ENCODE peak calls at places on chromosome 21, in five cellular contexts. One of them, this sample, is unnamed.

GRCh38 chr21:26388731-26389231 is 184.3 kb downstream of the CYYR1 start:
- DNase-seq in HepG2: no peak
- DNase-seq in HEK293T: no peak
- DNase-seq in GM12878: no peak
- DNase-seq in H1: no peak
- DNase-seq in this sample: no peak

GRCh38 chr21:33383056-33383888 is 19.9 kb upstream of the IFNGR2 start:
- DNase-seq in HepG2: peak
- DNase-seq in HEK293T: no peak
- DNase-seq in GM12878: peak
- DNase-seq in H1: no peak
- DNase-seq in this sample: no peak

GRCh38 chr21:45575993-45576837 is 34.0 kb upstream of the SLC19A1 start:
- DNase-seq in HepG2: no peak
- DNase-seq in HEK293T: no peak
- DNase-seq in GM12878: no peak
- DNase-seq in H1: no peak
- DNase-seq in this sample: no peak

GRCh38 chr21:42672699-42673458 is 19.5 kb downstream of the PDE9A start:
- DNase-seq in HepG2: no peak
- DNase-seq in HEK293T: no peak
- DNase-seq in GM12878: no peak
- DNase-seq in H1: no peak
- DNase-seq in this sample: no peak

GRCh38 chr21:14916676-14917141 is 148.1 kb downstream of the NRIP1 start:
- DNase-seq in HepG2: no peak
- DNase-seq in HEK293T: no peak
- DNase-seq in GM12878: no peak
- DNase-seq in H1: no peak
- DNase-seq in this sample: no peak

GRCh38 chr21:32021319-32022027 is 148.7 kb downstream of the HUNK start:
- DNase-seq in HepG2: no peak
- DNase-seq in HEK293T: no peak
- DNase-seq in GM12878: no peak
- DNase-seq in H1: no peak
- DNase-seq in this sample: no peak

GRCh38 chr21:15164678-15165303 is 100.0 kb upstream of the NRIP1 start:
- DNase-seq in HepG2: peak
- DNase-seq in HEK293T: no peak
- DNase-seq in GM12878: no peak
- DNase-seq in H1: no peak
- DNase-seq in this sample: no peak

GRCh38 chr21:32921632-32922230 is 104.0 kb upstream of the OLIG2 start:
- DNase-seq in HepG2: no peak
- DNase-seq in HEK293T: peak
- DNase-seq in GM12878: no peak
- DNase-seq in H1: peak
- DNase-seq in this sample: peak

GRCh38 chr21:15706686-15707085 is 23.1 kb upstream of the USP25 start:
- DNase-seq in HepG2: no peak
- DNase-seq in HEK293T: no peak
- DNase-seq in GM12878: no peak
- DNase-seq in H1: no peak
- DNase-seq in this sample: no peak

GRCh38 chr21:41636636-41637625 is 129.0 kb upstream of the TMPRSS2 start:
- DNase-seq in HepG2: no peak
- DNase-seq in HEK293T: no peak
- DNase-seq in GM12878: no peak
- DNase-seq in H1: no peak
- DNase-seq in this sample: no peak
- TF ChIP-seq SUZ12 in HepG2: no peak
- TF ChIP-seq SUZ12 in HEK293T: no peak
- TF ChIP-seq SUZ12 in GM12878: no peak
- TF ChIP-seq SUZ12 in H1: no peak
- TF ChIP-seq SUZ12 in this sample: no peak

GRCh38 chr21:39216290-39216689 is 33.0 kb upstream of the PSMG1 start:
- DNase-seq in HepG2: no peak
- DNase-seq in HEK293T: no peak
- DNase-seq in GM12878: no peak
- DNase-seq in H1: no peak
- DNase-seq in this sample: no peak

GRCh38 chr21:39218082-39218409 is 34.8 kb upstream of the PSMG1 start:
- DNase-seq in HepG2: no peak
- DNase-seq in HEK293T: no peak
- DNase-seq in GM12878: no peak
- DNase-seq in H1: no peak
- DNase-seq in this sample: no peak

GRCh38 chr21:39220150-39220549 is 36.9 kb upstream of the PSMG1 start:
- DNase-seq in HepG2: no peak
- DNase-seq in HEK293T: no peak
- DNase-seq in GM12878: no peak
- DNase-seq in H1: no peak
- DNase-seq in this sample: no peak

GRCh38 chr21:39215078-39215477 is 31.8 kb upstream of the PSMG1 start:
- DNase-seq in HepG2: no peak
- DNase-seq in HEK293T: no peak
- DNase-seq in GM12878: no peak
- DNase-seq in H1: no peak
- DNase-seq in this sample: no peak

DNA sequence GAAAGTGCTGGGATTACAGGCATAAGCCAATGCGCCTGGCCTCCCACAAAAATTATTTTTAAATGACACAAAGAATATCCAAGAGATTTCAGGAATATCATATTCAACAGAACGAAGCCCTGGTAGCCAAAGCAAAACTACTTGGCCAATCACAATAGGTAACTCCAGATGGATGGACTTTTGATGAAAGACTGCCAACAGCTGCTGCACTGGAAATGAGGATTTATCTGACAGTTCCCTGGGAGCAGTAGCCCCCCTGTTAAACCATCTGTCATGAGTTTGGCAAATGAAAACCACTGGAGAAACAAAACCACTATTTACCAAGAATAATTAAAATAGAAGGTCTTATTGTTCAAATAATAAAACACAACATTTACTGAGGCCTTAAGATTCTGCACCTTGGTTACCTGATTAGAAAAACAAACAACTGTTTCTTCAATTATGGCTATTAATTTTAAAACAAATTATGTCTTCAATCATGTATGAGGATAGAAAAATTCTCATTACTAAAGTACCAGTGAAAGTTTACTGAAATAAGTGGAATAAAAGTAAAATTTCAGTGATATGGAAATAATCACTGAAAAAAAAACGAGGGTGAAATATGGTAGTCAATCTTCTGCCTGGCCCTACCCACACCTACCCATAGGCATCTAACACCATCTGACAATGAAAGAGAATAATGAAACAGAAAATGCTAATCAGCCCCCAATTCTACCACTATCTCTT is 34.3 kb upstream of the PSMG1 start:
- DNase-seq in HepG2: no peak
- DNase-seq in HEK293T: no peak
- DNase-seq in GM12878: no peak
- DNase-seq in H1: no peak
- DNase-seq in this sample: no peak
- TF ChIP-seq SUZ12 in HepG2: no peak
- TF ChIP-seq SUZ12 in HEK293T: no peak
- TF ChIP-seq SUZ12 in GM12878: no peak
- TF ChIP-seq SUZ12 in H1: no peak
- TF ChIP-seq SUZ12 in this sample: no peak

DNA sequence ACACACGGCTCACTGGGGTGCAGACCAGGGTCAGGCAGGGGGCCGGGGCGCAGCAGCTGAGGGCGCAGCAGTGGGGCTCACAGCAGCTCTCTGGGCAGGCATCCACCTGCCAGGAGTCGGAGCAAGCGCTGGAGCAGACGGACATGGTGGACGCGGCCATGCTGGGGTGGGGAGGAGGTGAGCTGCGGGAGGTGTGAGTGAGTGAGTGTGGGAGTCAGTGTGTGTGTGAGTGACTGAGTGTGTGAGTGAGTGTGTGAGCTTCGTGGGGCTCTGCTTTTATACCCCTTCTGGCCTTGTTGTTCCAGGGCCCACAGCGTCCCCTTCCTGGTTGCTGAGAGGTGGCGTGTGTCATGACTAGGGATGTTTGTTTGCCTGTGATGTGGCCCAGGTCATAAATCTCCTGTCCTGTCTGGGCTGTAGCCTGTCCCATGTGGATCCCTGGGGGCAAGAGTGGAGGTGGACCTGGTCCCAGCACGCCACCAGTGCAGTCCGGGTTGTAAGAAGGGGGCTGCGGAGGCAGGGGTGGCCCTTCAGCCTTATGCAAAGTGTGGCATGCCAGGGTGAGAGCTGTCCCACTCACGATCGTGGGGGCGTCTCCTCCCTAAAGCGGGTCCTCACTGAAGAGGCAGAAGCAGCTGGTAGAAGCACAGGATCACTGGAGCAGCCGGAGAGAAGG is at the start of gene KRTAP10-1:
- DNase-seq in HepG2: no peak
- DNase-seq in HEK293T: no peak
- DNase-seq in GM12878: no peak
- DNase-seq in H1: no peak
- DNase-seq in this sample: no peak
- TF ChIP-seq SUZ12 in HepG2: no peak
- TF ChIP-seq SUZ12 in HEK293T: no peak
- TF ChIP-seq SUZ12 in GM12878: no peak
- TF ChIP-seq SUZ12 in H1: no peak
- TF ChIP-seq SUZ12 in this sample: no peak

GRCh38 chr21:44454747-44455523 is at the start of gene LRRC3:
- DNase-seq in HepG2: peak
- DNase-seq in HEK293T: peak
- DNase-seq in GM12878: peak
- DNase-seq in H1: peak
- DNase-seq in this sample: peak

GRCh38 chr21:44456915-44457736 is 1.8 kb downstream of the LRRC3 start:
- DNase-seq in HepG2: no peak
- DNase-seq in HEK293T: no peak
- DNase-seq in GM12878: no peak
- DNase-seq in H1: no peak
- DNase-seq in this sample: no peak

GRCh38 chr21:44454058-44454457 is 1.3 kb upstream of the LRRC3 start:
- DNase-seq in HepG2: no peak
- DNase-seq in HEK293T: no peak
- DNase-seq in GM12878: no peak
- DNase-seq in H1: no peak
- DNase-seq in this sample: no peak

GRCh38 chr21:44456207-44456914 is 1.1 kb downstream of the LRRC3 start:
- DNase-seq in HepG2: no peak
- DNase-seq in HEK293T: no peak
- DNase-seq in GM12878: no peak
- DNase-seq in H1: no peak
- DNase-seq in this sample: no peak

DNA sequence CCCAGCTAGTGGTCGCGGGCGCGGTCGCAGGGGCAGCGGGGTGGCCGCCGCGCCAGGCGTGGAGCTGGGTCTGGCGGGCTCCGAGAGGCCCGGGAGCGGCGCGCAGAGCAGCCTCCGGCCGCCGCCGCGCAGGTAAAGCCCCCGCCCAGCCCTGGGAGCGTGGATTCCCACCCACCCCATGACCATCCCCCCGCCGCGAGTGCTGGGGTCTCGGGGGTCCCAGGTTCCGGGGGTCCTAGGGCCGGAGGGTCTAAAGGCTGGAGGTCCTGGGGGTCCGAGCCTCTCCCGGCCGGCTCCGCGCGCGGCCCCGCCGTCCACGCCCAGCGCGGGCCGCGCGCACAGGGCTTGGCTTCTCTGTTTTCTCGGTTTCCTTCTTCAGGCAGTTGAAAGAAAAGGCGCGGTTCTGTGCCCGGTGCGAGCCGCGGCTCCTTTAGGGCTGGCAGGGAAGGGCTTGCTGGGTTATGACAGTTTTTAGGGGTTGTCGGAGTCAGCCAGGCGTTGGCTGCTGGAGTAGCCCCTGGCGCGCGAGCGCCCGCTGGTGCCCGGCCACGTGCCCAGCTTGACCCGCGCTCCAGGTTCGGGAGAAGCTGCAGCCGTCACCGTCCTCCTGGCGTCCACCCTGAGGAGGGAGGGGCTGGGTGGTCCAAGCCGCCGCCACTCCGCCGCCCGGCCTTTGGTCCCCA is 355 bp downstream of the LRRC3 start:
- DNase-seq in HepG2: no peak
- DNase-seq in HEK293T: peak
- DNase-seq in GM12878: no peak
- DNase-seq in H1: no peak
- DNase-seq in this sample: no peak
- TF ChIP-seq SUZ12 in HepG2: no peak
- TF ChIP-seq SUZ12 in HEK293T: no peak
- TF ChIP-seq SUZ12 in GM12878: no peak
- TF ChIP-seq SUZ12 in H1: peak
- TF ChIP-seq SUZ12 in this sample: no peak

GRCh38 chr21:22224261-22224660 is 1226.1 kb downstream of the NCAM2 start:
- DNase-seq in HepG2: no peak
- DNase-seq in HEK293T: no peak
- DNase-seq in GM12878: no peak
- DNase-seq in H1: no peak
- DNase-seq in this sample: no peak
- TF ChIP-seq SUZ12 in HepG2: no peak
- TF ChIP-seq SUZ12 in HEK293T: no peak
- TF ChIP-seq SUZ12 in GM12878: no peak
- TF ChIP-seq SUZ12 in H1: no peak
- TF ChIP-seq SUZ12 in this sample: no peak

DNA sequence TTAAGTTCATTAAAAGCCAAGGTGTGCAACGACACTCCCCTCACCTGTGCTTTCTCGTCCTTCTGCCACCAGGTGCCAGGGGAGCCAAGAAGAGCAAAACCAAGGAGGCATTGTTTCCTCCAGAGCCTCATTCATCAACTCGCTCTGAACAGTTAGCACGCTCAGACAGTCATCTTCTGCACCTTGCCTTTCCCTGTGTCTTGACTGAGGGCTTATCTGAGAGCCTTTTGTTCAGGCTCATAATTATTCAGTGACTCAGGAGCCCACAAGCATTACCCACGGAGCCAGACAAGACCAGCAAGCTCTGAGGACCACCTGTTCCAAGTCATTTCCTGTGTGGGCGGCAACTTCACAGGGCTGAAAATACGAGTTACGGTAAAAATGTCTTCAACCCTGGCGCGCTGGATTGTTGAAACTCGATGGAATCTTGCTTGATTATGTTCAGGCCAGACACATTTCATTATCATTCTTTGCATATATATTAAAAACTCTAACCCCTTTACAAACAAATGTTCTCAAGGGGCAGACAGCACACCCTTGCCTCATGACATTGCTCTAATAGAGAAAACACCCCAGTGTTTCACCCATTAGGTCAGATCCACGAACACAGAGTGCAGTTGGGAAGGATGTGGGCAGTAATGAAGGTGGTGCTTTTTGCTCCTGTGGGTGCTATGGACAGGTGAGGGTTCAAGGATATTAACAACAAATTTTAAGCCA is 89.7 kb upstream of the RUNX1 start:
- DNase-seq in HepG2: no peak
- DNase-seq in HEK293T: no peak
- DNase-seq in GM12878: no peak
- DNase-seq in H1: no peak
- DNase-seq in this sample: no peak
- TF ChIP-seq SUZ12 in HepG2: no peak
- TF ChIP-seq SUZ12 in HEK293T: no peak
- TF ChIP-seq SUZ12 in GM12878: no peak
- TF ChIP-seq SUZ12 in H1: no peak
- TF ChIP-seq SUZ12 in this sample: no peak

DNA sequence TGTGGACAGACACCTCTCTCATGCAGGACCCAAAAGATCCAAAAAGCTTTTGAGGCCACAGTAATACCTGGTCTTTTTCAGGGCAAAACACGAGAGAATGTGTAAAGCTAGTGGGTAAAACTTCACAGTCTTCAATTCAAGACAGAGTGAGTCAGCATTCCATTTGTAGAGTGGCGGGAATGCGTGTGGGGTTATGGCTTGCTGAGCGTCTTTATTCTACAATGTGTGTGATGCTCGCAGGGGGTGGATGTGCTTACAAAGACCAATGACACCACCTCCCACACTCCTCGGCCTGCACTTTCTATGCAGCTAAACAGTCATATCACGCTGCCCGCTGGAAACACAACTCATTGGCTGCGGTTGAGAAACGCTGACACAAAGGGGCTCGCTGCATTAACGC is 298.4 kb downstream of the PCP4 start:
- DNase-seq in HepG2: no peak
- DNase-seq in HEK293T: no peak
- DNase-seq in GM12878: no peak
- DNase-seq in H1: no peak
- DNase-seq in this sample: peak
- TF ChIP-seq SUZ12 in HepG2: no peak
- TF ChIP-seq SUZ12 in HEK293T: no peak
- TF ChIP-seq SUZ12 in GM12878: no peak
- TF ChIP-seq SUZ12 in H1: no peak
- TF ChIP-seq SUZ12 in this sample: no peak